ENCODE peak calls at places on chromosomes 12 and 14, in nine cellular contexts. O is IMR-90, F is HepG2, A is PC-3, B is neural progenitor cell, S is GM23248, K is NT2/D1, D is H1, J is neuronal stem cell. E is an unnamed sample. For H3K4me1, the result is how much of the 10 kb centered on the place peaks cover.

GRCh38 chr12:100458191-100458590 is 15.5 kb upstream of the NR1H4 start:
- DNase-seq in O (no peak), F (no peak), A (no peak), B (no peak), S (no peak), K (no peak), D (no peak), J (no peak), E (no peak)

GRCh38 chr12:45302621-45303020 is 86.7 kb downstream of the ANO6 start:
- DNase-seq in O (peak), F (no peak), A (no peak), B (no peak), S (peak), K (no peak), D (no peak), J (no peak), E (no peak)

GRCh38 chr12:13208533-13209278 is 12.2 kb downstream of the EMP1 start:
- DNase-seq in O (peak), F (no peak), A (peak), B (peak), S (peak), K (no peak), D (peak), J (no peak), E (peak)

GRCh38 chr12:19744760-19745218 is 305.5 kb downstream of the AEBP2 start:
- DNase-seq in O (peak), F (no peak), A (no peak), B (no peak), S (no peak), K (no peak), D (no peak), J (no peak), E (no peak)

GRCh38 chr14:81565441-81566290 is 32.0 kb upstream of the SEL1L start:
- DNase-seq in O (no peak), F (peak), A (peak), B (peak), S (peak), K (no peak), D (no peak), J (peak), E (peak)

GRCh38 chr12:122366685-122367475 is 55.6 kb downstream of the CLIP1 start:
- DNase-seq in O (peak), F (peak), A (peak), B (no peak), S (peak), K (peak), D (no peak), J (peak), E (peak)

GRCh38 chr12:14846878-14847580 is 3.7 kb upstream of the ART4 start:
- DNase-seq in O (no peak), F (peak), A (no peak), B (no peak), S (no peak), K (no peak), D (no peak), J (no peak), E (no peak)

GRCh38 chr12:57657744-57658143 is 24.7 kb upstream of the B4GALNT1 start:
- DNase-seq in O (peak), F (no peak), A (no peak), B (no peak), S (peak), K (no peak), D (no peak), J (no peak), E (no peak)

GRCh38 chr14:64970041-64970440 is 2.1 kb downstream of the RAB15 start:
- DNase-seq in O (no peak), F (no peak), A (no peak), B (no peak), S (no peak), K (no peak), D (no peak), J (no peak), E (no peak)

GRCh38 chr12:91370086-91370868 is 187.7 kb upstream of the DCN start:
- DNase-seq in O (no peak), F (no peak), A (no peak), B (peak), S (no peak), K (peak), D (no peak), J (no peak), E (peak)

GRCh38 chr12:6635856-6636521 is at the start of gene LPAR5:
- DNase-seq in O (no peak), F (no peak), A (peak), B (no peak), S (peak), K (no peak), D (no peak), J (no peak), E (peak)

GRCh38 chr14:102772781-102773570 is 4.3 kb upstream of the TRAF3 start:
- DNase-seq in O (no peak), F (peak), A (no peak), B (peak), S (peak), K (peak), D (peak), J (no peak), E (peak)

GRCh38 chr14:24363401-24363800 is 4.6 kb upstream of the NFATC4 start:
- DNase-seq in O (no peak), F (no peak), A (no peak), B (no peak), S (no peak), K (no peak), D (no peak), J (no peak), E (no peak)

GRCh38 chr12:6201775-6202292 is 1.6 kb downstream of the CD9 start:
- DNase-seq in O (no peak), F (no peak), A (no peak), B (no peak), S (no peak), K (no peak), D (no peak), J (no peak), E (no peak)

GRCh38 chr12:46386877-46387629 is 14.5 kb upstream of the SLC38A2 start:
- DNase-seq in O (peak), F (no peak), A (peak), B (peak), S (peak), K (no peak), D (no peak), J (no peak), E (peak)

GRCh38 chr12:57451233-57451778 is 3.8 kb upstream of the INHBE start:
- DNase-seq in O (peak), F (peak), A (no peak), B (no peak), S (peak), K (no peak), D (no peak), J (no peak), E (no peak)

GRCh38 chr14:25833341-25834121 is 764.3 kb downstream of the NOVA1 start:
- DNase-seq in O (no peak), F (peak), A (peak), B (peak), S (peak), K (peak), D (peak), J (peak), E (peak)

GRCh38 chr12:67364228-67364627 is 95.1 kb downstream of the CAND1 start:
- DNase-seq in O (no peak), F (no peak), A (no peak), B (no peak), S (no peak), K (peak), D (no peak), J (no peak), E (peak)

GRCh38 chr14:51302319-51303030 is 62.4 kb downstream of the TMX1 start:
- DNase-seq in O (no peak), F (no peak), A (peak), B (no peak), S (no peak), K (no peak), D (no peak), J (no peak), E (no peak)

GRCh38 chr14:50260511-50260910 is 29.1 kb upstream of the SOS2 start:
- DNase-seq in O (peak), F (peak), A (peak), B (peak), S (peak), K (no peak), D (no peak), J (no peak), E (peak)

GRCh38 chr12:132117558-132117875 is 26.6 kb downstream of the DDX51 start:
- DNase-seq in O (no peak), F (no peak), A (no peak), B (no peak), S (no peak), K (no peak), D (no peak), J (no peak), E (peak)

GRCh38 chr12:93911436-93911835 is 234.3 kb downstream of the CRADD start:
- DNase-seq in O (peak), F (no peak), A (no peak), B (no peak), S (peak), K (no peak), D (no peak), J (no peak), E (no peak)

GRCh38 chr14:95614335-95614734 is 71.9 kb upstream of the TCL1B start:
- DNase-seq in O (no peak), F (no peak), A (no peak), B (no peak), S (peak), K (no peak), D (no peak), J (no peak), E (no peak)

GRCh38 chr12:32702470-32702869 is 23.4 kb downstream of the DNM1L start:
- DNase-seq in O (no peak), F (no peak), A (no peak), B (no peak), S (peak), K (no peak), D (no peak), J (no peak), E (no peak)

GRCh38 chr12:2386566-2386965 is 333.8 kb downstream of the CACNA1C start:
- DNase-seq in O (no peak), F (no peak), A (no peak), B (no peak), S (no peak), K (no peak), D (no peak), J (no peak), E (peak)
- H3K4me1 ChIP-seq in O (under half), F (under half), A (under half), B (under half), S (under half), K (under half), D (under half), J (under half), E (under half)

DNA sequence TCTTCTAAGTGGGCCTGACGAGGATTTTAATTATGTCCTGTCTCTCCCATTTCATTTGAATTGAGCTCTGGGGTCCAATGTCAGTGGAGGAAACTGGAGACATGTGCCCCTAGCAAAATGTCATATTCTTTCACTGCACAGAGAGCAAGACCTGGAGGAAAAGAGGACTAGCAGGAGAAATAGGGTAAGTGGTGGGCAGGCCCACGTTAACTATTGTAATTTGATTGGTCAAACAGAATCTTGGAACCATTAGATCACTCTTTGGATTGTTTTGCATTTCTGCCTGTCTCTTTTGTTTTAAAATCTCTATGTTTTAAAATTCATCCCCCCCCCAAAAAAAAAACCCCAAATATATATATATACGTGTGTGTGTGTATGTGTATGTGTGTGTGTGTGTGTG is 113.9 kb upstream of the PELI2 start:
- DNase-seq in O (no peak), F (no peak), A (no peak), B (no peak), S (peak), K (no peak), D (no peak), J (no peak), E (no peak)
- H3K9ac ChIP-seq in O (no peak), F (no peak), A (no peak), B (no peak), S (peak), K (no peak), D (no peak), J (no peak), E (no peak)

GRCh38 chr14:105087308-105087962 is 22.2 kb upstream of the GPR132 start:
- DNase-seq in O (peak), F (no peak), A (peak), B (peak), S (peak), K (no peak), D (peak), J (no peak), E (peak)
- H3K4me3 ChIP-seq in O (peak), F (peak), A (peak), B (peak), S (peak), K (peak), D (peak), J (peak), E (peak)

DNA sequence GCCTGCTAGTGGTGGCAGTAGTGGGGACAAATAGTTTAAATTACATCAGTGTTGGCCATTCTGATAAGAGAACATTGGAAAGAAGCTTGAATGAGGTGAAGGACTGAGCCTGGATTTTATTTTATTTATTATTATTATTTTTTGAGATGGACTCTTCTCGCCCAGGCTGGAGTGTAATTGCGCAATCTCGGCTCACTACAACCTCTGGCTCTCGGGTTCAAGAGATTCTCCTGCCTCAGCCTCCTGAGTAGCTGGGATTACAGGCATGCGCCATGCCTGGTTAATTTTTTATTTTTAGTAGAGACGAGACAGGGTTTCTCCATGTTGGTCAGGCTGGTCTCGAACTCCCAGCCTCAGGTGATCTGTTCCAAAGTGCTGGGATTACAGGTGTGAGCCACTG is 739.4 kb downstream of the AACS start:
- DNase-seq in O (no peak), F (no peak), A (no peak), B (no peak), S (no peak), K (no peak), D (no peak), J (no peak), E (no peak)
- H3K4me1 ChIP-seq in O (under half), F (under half), A (under half), B (under half), S (under half), K (under half), D (under half), J (under half), E (under half)

GRCh38 chr14:52922656-52923055 is 28.2 kb downstream of the FERMT2 start:
- DNase-seq in O (peak), F (no peak), A (peak), B (no peak), S (peak), K (no peak), D (no peak), J (no peak), E (no peak)

GRCh38 chr14:52926994-52927393 is 23.9 kb downstream of the FERMT2 start:
- DNase-seq in O (peak), F (peak), A (peak), B (no peak), S (peak), K (no peak), D (no peak), J (no peak), E (no peak)

GRCh38 chr14:52922059-52922458 is 28.8 kb downstream of the FERMT2 start:
- DNase-seq in O (no peak), F (no peak), A (no peak), B (no peak), S (no peak), K (no peak), D (no peak), J (no peak), E (peak)

GRCh38 chr14:52919971-52920370 is 30.9 kb downstream of the FERMT2 start:
- DNase-seq in O (peak), F (no peak), A (peak), B (no peak), S (no peak), K (no peak), D (no peak), J (no peak), E (no peak)

GRCh38 chr14:52923902-52924575 is 26.8 kb downstream of the FERMT2 start:
- DNase-seq in O (no peak), F (peak), A (no peak), B (no peak), S (peak), K (peak), D (no peak), J (no peak), E (peak)
- H3K9ac ChIP-seq in O (no peak), F (no peak), A (no peak), B (no peak), S (no peak), K (no peak), D (no peak), J (no peak), E (no peak)

DNA sequence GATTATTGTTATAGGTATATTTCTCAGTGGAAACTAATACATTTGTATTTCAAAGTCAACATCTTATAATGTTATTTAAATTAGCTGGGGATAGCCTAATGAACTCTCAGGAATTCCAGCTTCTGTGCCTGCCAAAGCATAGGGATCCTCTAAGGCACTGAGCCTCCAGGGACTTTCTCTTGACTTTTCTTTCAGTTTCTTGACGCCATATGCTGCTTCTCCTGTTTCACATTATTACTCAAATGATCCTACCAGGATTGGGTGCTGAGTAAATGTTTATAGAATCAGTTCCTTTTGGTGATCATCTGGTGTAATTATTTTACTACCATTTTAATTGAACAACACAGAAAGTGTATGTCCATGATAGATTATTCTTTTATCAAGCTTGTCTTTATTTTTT is 7.9 kb downstream of the METTL25 start:
- DNase-seq in O (peak), F (no peak), A (no peak), B (no peak), S (peak), K (no peak), D (no peak), J (no peak), E (no peak)
- H3K4me3 ChIP-seq in O (no peak), F (no peak), A (no peak), B (no peak), S (peak), K (no peak), D (no peak), J (no peak), E (no peak)